ENCODE peak calls at places on chromosomes 4 and X, in six cellular contexts. O is effector CD8-positive, alpha-beta T cell; B is GM12891; X is T-helper 1 cell; J is GM03348; W is substantia nigra. Y is an unnamed sample.

GRCh38 chr4:128871948-128872347 is 62.4 kb downstream of the JADE1 start:
- DNase-seq in O (no peak), W (no peak), B (no peak), J (peak), X (no peak), Y (no peak)

GRCh38 chr4:170007113-170007512 is 19.1 kb downstream of the MFAP3L start:
- DNase-seq in O (no peak), B (no peak), X (no peak), J (no peak), W (peak), Y (no peak)

GRCh38 chrX:122572461-122572860 is 611.6 kb upstream of the GRIA3 start:
- DNase-seq in O (no peak), X (no peak), B (no peak), J (peak), W (no peak), Y (no peak)

GRCh38 chrX:24081661-24082154 is 27.0 kb downstream of the EIF2S3 start:
- DNase-seq in O (peak), J (peak), X (peak), B (no peak), W (peak), Y (peak)

GRCh38 chrX:155246748-155247147 is 17.5 kb downstream of the RAB39B start:
- DNase-seq in B (no peak), X (no peak), O (no peak), J (no peak), W (no peak), Y (no peak)

GRCh38 chr4:7699040-7699439 is 240.6 kb downstream of the AFAP1 start:
- DNase-seq in J (peak), B (no peak), W (no peak), X (no peak), O (no peak), Y (no peak)

GRCh38 chr4:113738251-113738650 is 23.3 kb downstream of the CAMK2D start:
- DNase-seq in X (no peak), W (no peak), J (peak), B (no peak), O (no peak), Y (no peak)

GRCh38 chrX:55489315-55490009 is at the start of gene USP51:
- DNase-seq in W (peak), J (peak), B (peak), X (no peak), O (no peak), Y (no peak)

GRCh38 chrX:38806054-38806389 is 4.8 kb downstream of the MID1IP1 start:
- DNase-seq in J (no peak), B (no peak), O (peak), W (peak), X (no peak), Y (no peak)

GRCh38 chrX:95325185-95325584 is 1359.5 kb upstream of the DIAPH2 start:
- DNase-seq in B (no peak), O (no peak), J (no peak), W (no peak), X (no peak), Y (no peak)

GRCh38 chr4:70721747-70722146 is at the start of gene RUFY3:
- DNase-seq in J (peak), W (peak), B (no peak), X (no peak), O (no peak), Y (no peak)

GRCh38 chr4:129350800-129351199 is 254.8 kb downstream of the C4orf33 start:
- DNase-seq in W (no peak), B (no peak), X (no peak), J (no peak), O (no peak), Y (no peak)

GRCh38 chr4:917992-918391 is 14.1 kb downstream of the GAK start:
- DNase-seq in O (no peak), X (no peak), B (no peak), J (no peak), W (no peak), Y (no peak)

GRCh38 chr4:151855747-151856146 is 94.9 kb upstream of the GATB start:
- DNase-seq in O (no peak), W (no peak), B (no peak), J (no peak), X (no peak), Y (no peak)

GRCh38 chrX:3449287-3449686 is 102.8 kb upstream of the MXRA5 start:
- DNase-seq in B (no peak), J (peak), X (no peak), W (no peak), O (no peak), Y (no peak)

GRCh38 chrX:101460669-101461068 is 24.6 kb upstream of the ARMCX4 start:
- DNase-seq in O (no peak), J (no peak), X (no peak), W (no peak), B (no peak), Y (no peak)

GRCh38 chr4:3572363-3572762 is 40.1 kb upstream of the LRPAP1 start:
- DNase-seq in O (no peak), J (no peak), X (no peak), W (no peak), B (no peak), Y (no peak)

GRCh38 chrX:100083146-100083715 is 326.8 kb downstream of the PCDH19 start:
- DNase-seq in W (no peak), B (no peak), J (no peak), X (no peak), O (no peak), Y (no peak)

GRCh38 chrX:1212532-1212931 is at the start of gene CRLF2:
- DNase-seq in X (no peak), O (no peak), J (no peak), B (peak), W (no peak), Y (no peak)

GRCh38 chr4:5720157-5720850 is 9.3 kb downstream of the EVC start:
- DNase-seq in J (no peak), X (no peak), W (no peak), B (no peak), O (no peak), Y (no peak)

GRCh38 chrX:1060562-1060960 is 151.9 kb downstream of the CRLF2 start:
- DNase-seq in X (no peak), J (no peak), B (no peak), O (no peak), W (no peak), Y (no peak)

GRCh38 chr4:808860-809570 is 16.9 kb downstream of the CPLX1 start:
- DNase-seq in B (no peak), J (no peak), W (no peak), O (no peak), X (no peak), Y (no peak)

GRCh38 chr4:87575408-87575807 is 32.9 kb upstream of the DSPP start:
- DNase-seq in O (no peak), X (no peak), J (no peak), W (no peak), B (no peak), Y (no peak)

GRCh38 chr4:128286474-128287158 is 997 bp downstream of the PGRMC2 start:
- DNase-seq in O (peak), X (no peak), B (no peak), J (peak), W (no peak), Y (no peak)

GRCh38 chrX:9566150-9566621 is 101.3 kb downstream of the TBL1X start:
- DNase-seq in O (no peak), X (no peak), W (peak), J (peak), B (no peak), Y (no peak)

GRCh38 chr4:55959655-55960054 is 10.9 kb downstream of the CEP135 start:
- DNase-seq in B (no peak), W (no peak), J (no peak), X (no peak), O (no peak), Y (no peak)

GRCh38 chr4:119100640-119101039 is 35.0 kb upstream of the MYOZ2 start:
- DNase-seq in W (no peak), J (no peak), B (no peak), X (no peak), O (no peak), Y (no peak)

Y was measured in effector memory CD4-positive, alpha-beta T cell.